ENCODE peak calls at places on chromosomes 2 and 18, in seven cellular contexts. N is choroid plexus epithelial cell, V is HFF-Myc, Z is brain microvascular endothelial cell, J is left ventricle myocardium inferior, F is IMR-90, H is AG09319. W is an unnamed sample.

GRCh38 chr2:64568836-64569235 is 44.7 kb downstream of the AFTPH start:
- DNase-seq in N (peak), V (no peak), Z (no peak), J (no peak), F (peak), H (no peak), W (no peak)

GRCh38 chr2:177530513-177531039 is 138.0 kb downstream of the AGPS start:
- DNase-seq in N (peak), V (no peak), Z (no peak), J (no peak), F (no peak), H (no peak), W (no peak)

GRCh38 chr2:164917296-164917903 is 37.9 kb downstream of the SLC38A11 start:
- DNase-seq in N (peak), V (no peak), Z (peak), J (peak), F (peak), H (no peak), W (no peak)

GRCh38 chr18:59085797-59086196 is 53.9 kb upstream of the SEC11C start:
- DNase-seq in N (no peak), V (no peak), Z (peak), J (no peak), F (peak), H (no peak), W (no peak)

GRCh38 chr2:69582582-69583176 is 60.9 kb downstream of the AAK1 start:
- DNase-seq in N (peak), V (no peak), Z (peak), J (no peak), F (peak), H (no peak), W (no peak)

GRCh38 chr2:58899692-58900091 is 658.6 kb upstream of the FANCL start:
- DNase-seq in N (peak), V (no peak), Z (peak), J (no peak), F (peak), H (no peak), W (no peak)

GRCh38 chr2:99679518-99679917 is 189.7 kb upstream of the REV1 start:
- DNase-seq in N (no peak), V (no peak), Z (no peak), J (no peak), F (no peak), H (no peak), W (no peak)

GRCh38 chr2:188897096-188897495 is 77.1 kb upstream of the COL3A1 start:
- DNase-seq in N (peak), V (no peak), Z (no peak), J (no peak), F (peak), H (no peak), W (no peak)

GRCh38 chr2:28544915-28545589 is 49.2 kb downstream of the PLB1 start:
- DNase-seq in N (no peak), V (no peak), Z (no peak), J (no peak), F (peak), H (no peak), W (no peak)

GRCh38 chr2:170038734-170039133 is 139.2 kb upstream of the MYO3B start:
- DNase-seq in N (no peak), V (no peak), Z (no peak), J (no peak), F (no peak), H (no peak), W (no peak)

GRCh38 chr2:55357907-55358306 is 61.7 kb downstream of the CCDC88A start:
- DNase-seq in N (no peak), V (no peak), Z (no peak), J (no peak), F (peak), H (no peak), W (no peak)

GRCh38 chr2:239884875-239885274 is 140.3 kb downstream of the NDUFA10 start:
- DNase-seq in N (peak), V (no peak), Z (no peak), J (no peak), F (no peak), H (no peak), W (no peak)

GRCh38 chr2:202932425-202933138 is 20.5 kb downstream of the CARF start:
- DNase-seq in N (peak), V (peak), Z (no peak), J (no peak), F (peak), H (no peak), W (no peak)

GRCh38 chr2:144042751-144043150 is 477.2 kb downstream of the ZEB2 start:
- DNase-seq in N (no peak), V (no peak), Z (no peak), J (no peak), F (no peak), H (no peak), W (no peak)

GRCh38 chr2:217248312-217248935 is 388.6 kb upstream of the TNP1 start:
- DNase-seq in N (peak), V (no peak), Z (no peak), J (peak), F (peak), H (peak), W (peak)

GRCh38 chr2:182463760-182464159 is 36.9 kb upstream of the PDE1A start:
- DNase-seq in N (no peak), V (no peak), Z (no peak), J (no peak), F (no peak), H (no peak), W (no peak)

GRCh38 chr2:26636935-26637334 is 4.2 kb downstream of the CIB4 start:
- DNase-seq in N (no peak), V (no peak), Z (no peak), J (no peak), F (no peak), H (no peak), W (peak)

GRCh38 chr2:216691210-216691741 is 4.1 kb downstream of the IGFBP5 start:
- DNase-seq in N (peak), V (no peak), Z (peak), J (peak), F (peak), H (no peak), W (no peak)

GRCh38 chr18:11710578-11710977 is 21.5 kb downstream of the GNAL start:
- DNase-seq in N (no peak), V (no peak), Z (no peak), J (no peak), F (no peak), H (no peak), W (no peak)

GRCh38 chr18:78074400-78075020 is 824.9 kb downstream of the GALR1 start:
- DNase-seq in N (no peak), V (no peak), Z (no peak), J (no peak), F (no peak), H (no peak), W (no peak)
- TF ChIP-seq CTCF in N (no peak), V (no peak), Z (no peak), J (peak), F (no peak), H (no peak), W (no peak)

GRCh38 chr2:20755132-20755800 is 67.6 kb downstream of the LDAH start:
- DNase-seq in N (peak), V (no peak), Z (no peak), J (no peak), F (peak), H (no peak), W (no peak)
- TF ChIP-seq CTCF in N (peak), V (no peak), Z (peak), J (no peak), F (peak), H (no peak), W (peak)

GRCh38 chr2:25411753-25412152 is 70.0 kb upstream of the DNMT3A start:
- DNase-seq in N (no peak), V (no peak), Z (no peak), J (no peak), F (no peak), H (no peak), W (no peak)
- TF ChIP-seq CTCF in N (no peak), V (no peak), Z (no peak), J (no peak), F (no peak), H (no peak), W (no peak)

GRCh38 chr2:121519732-121520640 is 10.7 kb upstream of the RNU4ATAC start:
- DNase-seq in N (peak), V (no peak), Z (no peak), J (no peak), F (peak), H (no peak), W (no peak)
- TF ChIP-seq CTCF in N (no peak), V (no peak), Z (no peak), J (no peak), F (no peak), H (no peak), W (no peak)

GRCh38 chr2:31980674-31981356 is 30.0 kb downstream of the MEMO1 start:
- DNase-seq in N (peak), V (no peak), Z (peak), J (no peak), F (peak), H (no peak), W (no peak)
- TF ChIP-seq CTCF in N (peak), V (no peak), Z (peak), J (no peak), F (no peak), H (no peak), W (no peak)

DNA sequence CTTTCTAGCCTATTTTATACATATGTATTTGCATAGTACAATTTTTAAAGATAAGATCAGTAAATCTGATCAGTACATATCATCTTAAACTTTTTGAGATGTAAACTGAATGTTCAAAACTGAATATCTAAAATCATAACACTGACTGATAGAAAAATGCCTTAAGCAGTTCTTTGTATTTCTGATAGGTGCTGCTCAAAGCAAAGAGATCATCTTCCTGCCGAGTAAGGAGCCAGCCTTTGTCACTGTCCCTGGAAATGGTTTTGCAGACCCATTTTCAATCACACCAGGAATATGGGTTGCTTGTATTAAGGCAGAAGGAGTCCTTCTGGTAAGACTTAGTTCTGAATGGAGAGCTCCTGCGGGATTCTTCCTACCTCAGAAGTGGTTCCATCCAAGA is 135.0 kb downstream of the LAMA3 start:
- DNase-seq in N (peak), V (no peak), Z (no peak), J (no peak), F (peak), H (no peak), W (no peak)
- TF ChIP-seq CTCF in N (peak), V (no peak), Z (peak), J (peak), F (peak), H (no peak), W (peak)

DNA sequence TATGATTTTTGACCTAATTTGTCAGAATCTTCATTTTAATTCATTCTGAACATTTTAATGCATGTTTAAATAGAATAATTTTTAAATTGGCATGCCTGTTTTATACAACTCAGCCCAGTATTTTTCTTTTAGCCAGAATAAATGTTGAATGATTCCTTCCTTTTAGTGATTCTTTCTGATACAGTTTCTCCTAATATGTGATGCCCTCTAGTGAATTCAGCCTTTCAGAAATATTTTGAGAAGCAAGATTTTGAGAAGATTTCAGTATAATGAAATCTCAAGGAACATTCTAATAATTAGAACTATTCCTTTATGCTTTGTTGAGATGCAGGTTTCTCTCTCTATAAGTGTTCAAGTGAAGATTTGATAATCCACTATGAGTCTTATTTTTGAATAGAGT is 28.5 kb downstream of the LCLAT1 start:
- DNase-seq in N (peak), V (no peak), Z (no peak), J (no peak), F (no peak), H (no peak), W (no peak)
- TF ChIP-seq CTCF in N (no peak), V (no peak), Z (no peak), J (peak), F (peak), H (peak), W (peak)

DNA sequence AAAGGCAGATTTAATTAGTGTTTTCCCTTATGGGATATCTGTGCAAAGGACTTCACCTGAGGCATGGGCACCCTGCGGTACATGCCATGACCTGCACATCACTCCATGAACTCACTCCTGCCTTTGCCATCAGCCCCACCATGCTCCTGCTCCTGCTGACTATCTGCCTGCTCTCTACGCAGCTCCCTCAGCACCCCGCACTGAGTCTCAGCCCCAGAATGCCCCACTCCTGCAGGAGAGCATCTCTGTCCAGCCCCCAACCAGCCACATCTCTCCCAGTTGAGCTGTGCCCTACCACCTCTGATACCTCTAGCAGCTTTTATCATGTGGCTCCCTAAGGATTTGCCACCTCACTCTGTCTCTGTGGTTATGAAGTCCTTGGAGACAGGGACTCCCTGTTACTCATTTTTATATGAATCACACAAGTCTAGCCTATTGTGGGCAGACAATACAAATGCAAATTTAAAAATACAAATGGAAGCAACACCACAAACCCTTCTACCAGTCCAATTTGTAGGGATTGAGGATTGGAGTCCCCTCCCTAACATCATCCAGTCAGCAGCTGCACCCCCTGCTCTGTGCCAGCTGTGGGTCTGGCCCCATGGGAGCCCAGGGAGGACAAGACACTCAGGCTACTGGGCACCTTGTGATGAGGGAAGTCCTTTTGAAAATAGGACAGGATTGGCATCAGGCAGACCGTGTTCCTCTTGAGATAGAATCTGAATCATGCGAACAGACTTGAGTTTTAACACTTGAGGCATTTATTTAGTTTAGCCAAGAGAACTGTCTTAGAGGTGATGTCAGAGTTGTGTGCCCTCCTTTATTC is 689.6 kb upstream of the HS6ST1 start:
- DNase-seq in N (no peak), V (no peak), Z (no peak), J (no peak), F (no peak), H (no peak), W (no peak)
- TF ChIP-seq CTCF in N (no peak), V (no peak), Z (no peak), J (no peak), F (no peak), H (no peak), W (no peak)

DNA sequence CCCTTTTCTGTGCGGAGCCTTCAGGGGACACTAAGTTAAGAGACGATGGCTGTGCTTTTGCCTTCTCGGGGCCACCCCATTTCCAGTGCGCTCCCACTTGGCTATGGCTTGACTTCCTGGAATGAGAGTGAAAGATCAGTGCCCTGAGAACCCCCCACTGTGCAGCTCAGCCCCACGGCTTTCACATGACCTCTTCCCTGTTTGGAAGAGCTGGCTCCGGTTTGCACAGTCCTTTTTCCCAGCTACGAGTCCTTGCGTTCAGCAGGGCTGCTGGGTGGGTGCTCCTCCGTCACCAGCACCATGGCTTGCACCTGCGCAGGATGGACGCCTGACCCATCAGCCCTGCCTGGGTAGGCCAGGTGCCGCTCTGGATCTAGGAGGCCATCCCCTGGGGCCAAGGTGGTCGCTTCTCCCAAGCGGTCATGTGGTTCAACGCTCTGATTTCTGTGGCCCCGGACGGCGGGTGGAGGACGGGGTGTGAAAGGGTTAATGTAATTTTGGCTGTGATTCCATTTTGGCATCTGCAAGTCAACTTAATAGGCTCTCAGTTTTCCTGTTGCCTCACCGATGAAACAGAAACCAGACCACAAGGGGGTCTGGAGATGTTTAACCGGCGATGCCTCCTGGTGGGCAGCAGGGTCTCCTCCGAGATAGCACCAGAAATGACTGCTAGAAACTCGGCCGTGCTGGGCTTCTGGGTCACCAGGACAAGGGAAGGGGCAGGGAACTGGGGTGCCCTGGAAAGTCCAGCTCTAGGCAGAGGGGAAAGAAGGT is 113.1 kb upstream of the HAAO start:
- DNase-seq in N (peak), V (no peak), Z (no peak), J (no peak), F (no peak), H (no peak), W (no peak)
- TF ChIP-seq CTCF in N (peak), V (peak), Z (peak), J (peak), F (no peak), H (peak), W (peak)

GRCh38 chr2:113157108-113157896 is 16.5 kb upstream of the PSD4 start:
- DNase-seq in N (peak), V (no peak), Z (no peak), J (no peak), F (no peak), H (no peak), W (no peak)
- TF ChIP-seq CTCF in N (no peak), V (no peak), Z (no peak), J (no peak), F (no peak), H (no peak), W (no peak)